ENCODE peak calls at places on chromosomes 16 and 17, in four cellular contexts. C is GM12891; E is activated T-cell treated with anti-CD3 and anti-CD28 coated beads, Interleukin-2, amount 50 U/mL, for 1 hour; Z is cardiac fibroblast. H is an unnamed sample.

GRCh38 chr16:84884311-84885023 is 64.7 kb downstream of the CRISPLD2 start:
- DNase-seq in Z (peak; percentile 12), E (no peak), C (no peak), H (peak; percentile 19)

GRCh38 chr16:90077240-90077756 is at the start of gene PRDM7:
- DNase-seq in Z (peak; percentile 98), E (peak; percentile 98), C (peak; percentile 82), H (peak; percentile 83)

GRCh38 chr17:74601944-74602572 is 10.0 kb upstream of the CD300LD start:
- DNase-seq in Z (peak; percentile 57), E (no peak), C (peak; percentile 41), H (no peak)

GRCh38 chr16:73356401-73357079 is 308.6 kb upstream of the ZFHX3 start:
- DNase-seq in Z (no peak), E (no peak), C (no peak), H (no peak)

GRCh38 chr17:64240261-64240740 is 22.8 kb downstream of the TEX2 start:
- DNase-seq in Z (peak; percentile 25), C (no peak), E (no peak), H (no peak)

GRCh38 chr16:11322823-11323222 is 22.4 kb upstream of the RMI2 start:
- DNase-seq in E (no peak), C (no peak), Z (no peak), H (no peak)

GRCh38 chr17:20045476-20045875 is 36.3 kb downstream of the SPECC1 start:
- DNase-seq in Z (no peak), E (no peak), C (no peak), H (no peak)

GRCh38 chr16:11312718-11313492 is 31.8 kb upstream of the PRM1 start:
- DNase-seq in Z (peak; percentile 55), C (no peak), E (no peak), H (peak; percentile 73)

GRCh38 chr17:56761387-56761786 is 72.3 kb downstream of the C17orf67 start:
- DNase-seq in C (no peak), Z (no peak), E (no peak), H (no peak)

GRCh38 chr16:28003923-28004322 is 59.6 kb downstream of the GSG1L start:
- DNase-seq in C (no peak), Z (no peak), E (no peak), H (no peak)

GRCh38 chr17:8175795-8176196 is 384 bp downstream of the TMEM107 start:
- DNase-seq in C (no peak), E (peak; percentile 37), Z (no peak), H (no peak)

GRCh38 chr17:1200440-1200839 is 20.7 kb upstream of the ABR start:
- DNase-seq in C (no peak), E (no peak), Z (no peak), H (no peak)

H was measured in astrocyte.